ENCODE peak calls at places on chromosomes 11 and 22, in six cellular contexts. B is K562, W is SK-N-SH, F is H1, R is HepG2, X is GM12878. K is an unnamed sample.

GRCh38 chr22:25484916-25485315 is 79.6 kb upstream of the GRK3 start:
- DNase-seq in R (no peak), W (no peak), X (no peak), B (no peak), F (no peak), K (no peak)

GRCh38 chr11:67466962-67467771 is 1.9 kb downstream of the TMEM134 start:
- DNase-seq in R (no peak), X (no peak), B (no peak), F (no peak), W (no peak), K (no peak)

GRCh38 chr11:102603091-102603490 is 22.0 kb downstream of the MMP20 start:
- DNase-seq in W (no peak), X (no peak), B (no peak), F (no peak), R (peak; percentile 98), K (no peak)

GRCh38 chr11:3014314-3014938 is 22.3 kb upstream of the NAP1L4 start:
- DNase-seq in B (no peak), X (no peak), R (no peak), F (no peak), W (no peak), K (no peak)

GRCh38 chr11:128686745-128687177 is 7.1 kb upstream of the FLI1 start:
- DNase-seq in B (no peak), W (peak; percentile 71), F (peak; percentile 71), R (no peak), X (no peak), K (peak; percentile 38)

GRCh38 chr22:29663230-29663826 is 56.5 kb upstream of the CABP7 start:
- DNase-seq in W (no peak), X (no peak), B (no peak), R (no peak), F (no peak), K (no peak)

GRCh38 chr22:39369186-39369585 is 19.4 kb downstream of the SYNGR1 start:
- DNase-seq in X (no peak), W (no peak), B (no peak), R (no peak), F (no peak), K (no peak)

GRCh38 chr11:120867988-120868387 is 155.9 kb upstream of the TBCEL start:
- DNase-seq in B (no peak), W (no peak), R (no peak), X (no peak), F (no peak), K (no peak)

GRCh38 chr22:27561301-27561820 is 240.2 kb downstream of the MN1 start:
- DNase-seq in B (no peak), W (no peak), F (no peak), X (no peak), R (no peak), K (no peak)

GRCh38 chr11:118612378-118612777 is 5.0 kb downstream of the PHLDB1 start:
- DNase-seq in B (no peak), X (no peak), F (no peak), W (no peak), R (no peak), K (no peak)

GRCh38 chr11:11641581-11641980 is 19.8 kb upstream of the GALNT18 start:
- DNase-seq in X (no peak), W (no peak), F (no peak), R (no peak), B (no peak), K (no peak)

GRCh38 chr11:68966894-68967780 is 13.6 kb downstream of the MRGPRD start:
- DNase-seq in X (no peak), F (no peak), R (no peak), W (no peak), B (no peak), K (no peak)

GRCh38 chr11:76903325-76903724 is 42.6 kb downstream of the ACER3 start:
- DNase-seq in W (no peak), R (no peak), B (no peak), X (no peak), F (no peak), K (no peak)

GRCh38 chr11:22711212-22711770 is 44.9 kb downstream of the GAS2 start:
- DNase-seq in F (no peak), B (no peak), W (no peak), X (no peak), R (no peak), K (no peak)

GRCh38 chr11:70019576-70020011 is 58.5 kb upstream of the ANO1 start:
- DNase-seq in X (no peak), R (no peak), F (no peak), B (no peak), W (no peak), K (no peak)

GRCh38 chr11:5368502-5369043 is 15.0 kb upstream of the OR51M1 start:
- DNase-seq in F (no peak), R (no peak), B (no peak), X (no peak), W (no peak), K (no peak)

GRCh38 chr11:37616291-37616690 is 1018.3 kb upstream of the RAG2 start:
- DNase-seq in F (no peak), X (no peak), W (no peak), B (no peak), R (no peak), K (no peak)

GRCh38 chr22:49756656-49757055 is 71.0 kb downstream of the BRD1 start:
- DNase-seq in W (no peak), X (no peak), F (no peak), R (no peak), B (no peak), K (no peak)

GRCh38 chr22:49705631-49706352 is 121.9 kb downstream of the BRD1 start:
- DNase-seq in X (no peak), W (no peak), F (no peak), B (no peak), R (no peak), K (no peak)

GRCh38 chr22:26484360-26484706 is 656 bp downstream of the SRRD start:
- DNase-seq in B (no peak), F (no peak), X (no peak), R (no peak), W (no peak), K (no peak)

GRCh38 chr11:10307411-10308207 is 2.7 kb downstream of the ADM start:
- DNase-seq in B (peak; percentile 84), R (peak; percentile 71), F (peak; percentile 93), W (peak; percentile 91), X (peak; percentile 60), K (peak; percentile 83)

GRCh38 chr11:16392646-16393045 is 36.3 kb upstream of the SOX6 start:
- DNase-seq in F (no peak), W (no peak), R (no peak), B (no peak), X (no peak), K (no peak)

GRCh38 chr11:113974741-113975470 is at the start of gene HTR3A:
- DNase-seq in B (peak; percentile 62), X (no peak), R (peak; percentile 9), F (peak; percentile 76), W (peak; percentile 43), K (no peak)

GRCh38 chr11:76656571-76657081 is 13.9 kb downstream of the LRRC32 start:
- DNase-seq in W (peak; percentile 25), B (no peak), X (no peak), R (no peak), F (no peak), K (no peak)

GRCh38 chr11:7583248-7583647 is 69.4 kb downstream of the PPFIBP2 start:
- DNase-seq in F (no peak), B (no peak), R (no peak), X (no peak), W (no peak), K (no peak)

GRCh38 chr11:19576054-19576453 is 136.6 kb upstream of the NAV2 start:
- DNase-seq in W (no peak), F (no peak), X (no peak), B (no peak), R (no peak), K (no peak)

DNA sequence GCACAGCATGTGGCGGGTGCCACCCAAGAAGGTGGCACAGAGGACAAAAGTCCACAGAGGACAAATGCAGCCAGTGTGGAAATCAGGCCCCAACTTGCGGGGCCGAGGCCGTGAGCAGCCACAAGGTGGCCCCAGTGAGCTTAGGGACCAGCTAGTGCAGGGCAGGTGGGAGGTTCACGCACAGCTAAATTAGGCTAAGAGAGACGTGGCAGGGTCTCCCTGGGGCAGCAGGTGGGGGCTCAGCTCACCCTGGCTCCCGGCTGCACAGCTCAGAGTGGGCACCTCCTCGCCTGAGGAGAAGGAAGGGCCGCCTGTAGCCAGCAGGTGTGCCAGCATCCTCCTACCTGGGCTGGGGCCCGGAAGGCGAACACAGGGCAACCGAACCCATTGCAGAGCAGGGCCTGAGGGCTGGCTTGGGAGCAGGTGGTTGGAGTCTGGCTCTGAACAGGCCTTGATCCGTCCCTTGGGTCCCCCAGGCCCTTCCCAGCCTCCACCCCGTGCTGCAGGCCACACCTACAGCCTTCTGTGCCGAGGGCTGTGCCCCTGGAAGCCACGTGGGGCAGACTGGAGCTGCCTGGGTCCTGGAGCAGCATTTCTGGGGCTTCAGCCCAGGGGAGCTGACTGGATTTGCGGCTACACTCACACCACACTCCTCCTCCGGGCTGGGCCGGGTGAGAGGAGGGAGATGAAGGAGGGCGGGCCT is 26.1 kb upstream of the CELSR1 start:
- DNase-seq in F (peak; percentile 91), R (peak; percentile 64), W (peak; percentile 85), B (peak; percentile 81), X (no peak), K (peak; percentile 86)
- H3K4me3 ChIP-seq in F (no peak overlapping the region), R (peak overlapping the region; percentile 58), W (no peak overlapping the region), B (no peak overlapping the region), X (no peak overlapping the region), K (peak overlapping the region; percentile 3)

DNA sequence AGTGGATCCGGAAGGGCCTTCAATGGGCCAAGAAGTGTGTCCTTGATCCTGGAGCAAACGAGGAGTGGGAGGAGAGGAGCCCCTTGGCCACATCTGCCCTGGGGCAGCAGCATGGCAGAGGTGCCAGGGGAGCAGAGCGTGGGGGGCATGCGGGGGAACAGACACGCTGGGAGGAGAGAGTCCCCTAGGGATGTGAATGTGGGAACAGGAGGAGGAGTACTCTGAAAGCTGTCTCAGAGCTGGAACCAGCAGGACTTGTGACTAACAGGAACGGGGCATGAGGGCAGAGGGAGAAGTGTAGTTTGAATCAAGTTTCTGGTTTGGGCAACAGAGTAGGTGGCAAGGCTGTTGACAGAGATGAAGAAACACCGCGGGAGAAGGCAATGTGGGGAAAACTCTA is 54.5 kb upstream of the SLC35C1 start:
- DNase-seq in R (no peak), F (no peak), W (no peak), X (no peak), B (no peak), K (no peak)
- TF ChIP-seq GABPA in R (no peak), F (no peak), W (no peak), X (no peak), B (no peak), K (no peak)

GRCh38 chr11:44315947-44316387 is 6.0 kb upstream of the ALX4 start:
- DNase-seq in B (no peak), X (no peak), F (no peak), R (no peak), W (peak; percentile 82), K (no peak)
- H3K4me3 ChIP-seq in B (no peak overlapping the region), X (no peak overlapping the region), F (peak overlapping the region; percentile 14), R (no peak overlapping the region), W (peak overlapping the region; percentile 41), K (no peak overlapping the region)

DNA sequence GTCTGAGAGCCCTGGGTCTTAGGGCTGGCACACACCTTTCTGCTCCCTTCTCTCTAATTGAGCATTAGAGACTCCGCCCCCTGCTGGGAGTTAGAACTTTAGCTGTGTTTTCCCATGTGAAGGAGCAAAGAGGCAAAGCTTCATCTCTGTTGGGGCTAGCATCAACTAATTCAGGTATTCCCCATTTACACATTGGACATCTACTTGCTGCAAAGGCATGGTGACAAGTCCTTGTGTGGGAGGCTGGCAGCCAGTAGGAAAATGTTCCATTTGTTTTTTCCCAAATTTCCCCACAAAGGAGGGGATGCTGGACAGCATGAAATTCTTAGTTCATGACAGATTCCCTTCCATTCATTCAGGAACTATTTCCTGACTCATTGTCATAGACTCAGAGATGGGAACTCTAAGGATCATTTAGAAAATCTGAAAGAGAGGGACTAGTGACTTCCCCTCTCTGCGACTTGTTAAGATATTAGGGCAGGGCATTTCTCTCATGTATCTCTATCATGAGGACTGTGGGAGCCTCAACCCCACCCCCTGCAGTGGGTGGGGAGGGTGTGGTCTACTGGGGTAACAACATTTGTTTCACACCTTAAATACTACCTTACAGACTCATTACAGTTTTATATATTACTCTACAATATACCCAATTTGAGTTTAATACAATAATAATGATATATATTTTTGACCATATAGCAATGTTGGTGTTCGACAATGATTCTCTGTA is 3.7 kb downstream of the CD44 start:
- DNase-seq in R (peak; percentile 20), X (no peak), B (peak; percentile 24), F (no peak), W (no peak), K (no peak)
- TF ChIP-seq GABPA in R (no peak), X (no peak), B (no peak), F (no peak), W (no peak), K (no peak)